ENCODE peak calls at places on chromosomes 4 and X, in four cellular contexts. One of them, this sample, is unnamed. For H4K20me1 and H3K4me1, the result is how much of the 10 kb centered on the place peaks cover.

GRCh38 chr4:110059556-110060191 is 138.7 kb downstream of the ELOVL6 start:
- DNase-seq in OCI-LY7: peak
- DNase-seq in keratinocyte: no peak
- DNase-seq in neural progenitor cell: no peak
- DNase-seq in this sample: no peak

GRCh38 chrX:68415289-68415688 is 18.0 kb downstream of the OPHN1 start:
- DNase-seq in keratinocyte: no peak
- DNase-seq in neural progenitor cell: no peak
- DNase-seq in OCI-LY7: no peak
- DNase-seq in this sample: peak

GRCh38 chr4:16205298-16206164 is 20.7 kb downstream of the TAPT1 start:
- DNase-seq in neural progenitor cell: peak
- DNase-seq in OCI-LY7: peak
- DNase-seq in keratinocyte: no peak
- DNase-seq in this sample: no peak

GRCh38 chr4:150582101-150582565 is at the start of gene MAB21L2:
- DNase-seq in keratinocyte: no peak
- DNase-seq in neural progenitor cell: peak
- DNase-seq in OCI-LY7: no peak
- DNase-seq in this sample: no peak

GRCh38 chr4:43357252-43357974 is 464.9 kb downstream of the GRXCR1 start:
- DNase-seq in keratinocyte: no peak
- DNase-seq in neural progenitor cell: no peak
- DNase-seq in OCI-LY7: no peak
- DNase-seq in this sample: no peak

GRCh38 chrX:154547245-154548027 is at the start of gene IKBKG:
- DNase-seq in keratinocyte: no peak
- DNase-seq in neural progenitor cell: peak
- DNase-seq in OCI-LY7: peak
- DNase-seq in this sample: peak

GRCh38 chr4:169128902-169129301 is 118.8 kb upstream of the CBR4 start:
- DNase-seq in OCI-LY7: no peak
- DNase-seq in neural progenitor cell: no peak
- DNase-seq in keratinocyte: no peak
- DNase-seq in this sample: no peak

GRCh38 chr4:15784959-15785634 is 7.0 kb downstream of the CD38 start:
- DNase-seq in neural progenitor cell: no peak
- DNase-seq in keratinocyte: no peak
- DNase-seq in OCI-LY7: peak
- DNase-seq in this sample: no peak

GRCh38 chrX:10015711-10016515 is 48.8 kb downstream of the CLDN34 start:
- DNase-seq in keratinocyte: no peak
- DNase-seq in neural progenitor cell: peak
- DNase-seq in OCI-LY7: peak
- DNase-seq in this sample: peak

GRCh38 chr4:24273148-24273547 is 311.2 kb downstream of the DHX15 start:
- DNase-seq in OCI-LY7: no peak
- DNase-seq in neural progenitor cell: no peak
- DNase-seq in keratinocyte: peak
- DNase-seq in this sample: no peak

GRCh38 chr4:48249378-48249777 is 20.3 kb downstream of the TEC start:
- DNase-seq in keratinocyte: no peak
- DNase-seq in OCI-LY7: no peak
- DNase-seq in neural progenitor cell: no peak
- DNase-seq in this sample: no peak

GRCh38 chr4:38663021-38663800 is 788 bp upstream of the KLF3 start:
- DNase-seq in neural progenitor cell: peak
- DNase-seq in keratinocyte: no peak
- DNase-seq in OCI-LY7: peak
- DNase-seq in this sample: no peak

GRCh38 chr4:61614256-61614655 is 414.1 kb downstream of the ADGRL3 start:
- DNase-seq in keratinocyte: no peak
- DNase-seq in OCI-LY7: no peak
- DNase-seq in neural progenitor cell: no peak
- DNase-seq in this sample: no peak

GRCh38 chrX:96615448-96615847 is 69.2 kb upstream of the DIAPH2 start:
- DNase-seq in OCI-LY7: no peak
- DNase-seq in neural progenitor cell: no peak
- DNase-seq in keratinocyte: no peak
- DNase-seq in this sample: no peak

GRCh38 chr4:168769416-168769815 is 240.6 kb downstream of the CBR4 start:
- DNase-seq in OCI-LY7: no peak
- DNase-seq in neural progenitor cell: no peak
- DNase-seq in keratinocyte: no peak
- DNase-seq in this sample: no peak

GRCh38 chrX:150352581-150352980 is 10.5 kb upstream of the MAMLD1 start:
- DNase-seq in neural progenitor cell: no peak
- DNase-seq in OCI-LY7: no peak
- DNase-seq in keratinocyte: no peak
- DNase-seq in this sample: no peak

GRCh38 chr4:61204353-61204752 is 4.2 kb downstream of the ADGRL3 start:
- DNase-seq in neural progenitor cell: peak
- DNase-seq in OCI-LY7: no peak
- DNase-seq in keratinocyte: peak
- DNase-seq in this sample: no peak

GRCh38 chrX:153828308-153828707 is 2.0 kb downstream of the PDZD4 start:
- DNase-seq in OCI-LY7: no peak
- DNase-seq in neural progenitor cell: no peak
- DNase-seq in keratinocyte: no peak
- DNase-seq in this sample: no peak

GRCh38 chr4:17807446-17807845 is 3.1 kb downstream of the DCAF16 start:
- DNase-seq in neural progenitor cell: no peak
- DNase-seq in keratinocyte: no peak
- DNase-seq in OCI-LY7: no peak
- DNase-seq in this sample: no peak

GRCh38 chrX:149881081-149881711 is at the start of gene MAGEA8:
- DNase-seq in neural progenitor cell: peak
- DNase-seq in keratinocyte: no peak
- DNase-seq in OCI-LY7: no peak
- DNase-seq in this sample: no peak

GRCh38 chrX:19514791-19515614 is at the start of gene MAP3K15:
- DNase-seq in keratinocyte: no peak
- DNase-seq in neural progenitor cell: peak
- DNase-seq in OCI-LY7: no peak
- DNase-seq in this sample: no peak

GRCh38 chr4:153490985-153491483 is 24.9 kb downstream of the TMEM131L start:
- DNase-seq in OCI-LY7: no peak
- DNase-seq in keratinocyte: no peak
- DNase-seq in neural progenitor cell: no peak
- DNase-seq in this sample: no peak
- H4K20me1 ChIP-seq in OCI-LY7: half or more
- H4K20me1 ChIP-seq in keratinocyte: under half
- H4K20me1 ChIP-seq in neural progenitor cell: under half
- H4K20me1 ChIP-seq in this sample: under half

GRCh38 chr4:26862381-26862915 is 1.8 kb downstream of the STIM2 start:
- DNase-seq in keratinocyte: no peak
- DNase-seq in OCI-LY7: no peak
- DNase-seq in neural progenitor cell: no peak
- DNase-seq in this sample: no peak

GRCh38 chr4:26866781-26867180 is 6.1 kb downstream of the STIM2 start:
- DNase-seq in OCI-LY7: no peak
- DNase-seq in neural progenitor cell: no peak
- DNase-seq in keratinocyte: no peak
- DNase-seq in this sample: no peak

GRCh38 chr4:26863512-26863911 is 2.9 kb downstream of the STIM2 start:
- DNase-seq in OCI-LY7: no peak
- DNase-seq in neural progenitor cell: no peak
- DNase-seq in keratinocyte: no peak
- DNase-seq in this sample: no peak

GRCh38 chr4:26866203-26866602 is 5.6 kb downstream of the STIM2 start:
- DNase-seq in keratinocyte: no peak
- DNase-seq in neural progenitor cell: no peak
- DNase-seq in OCI-LY7: no peak
- DNase-seq in this sample: no peak

GRCh38 chr4:26864904-26865303 is 4.3 kb downstream of the STIM2 start:
- DNase-seq in keratinocyte: no peak
- DNase-seq in neural progenitor cell: no peak
- DNase-seq in OCI-LY7: no peak
- DNase-seq in this sample: no peak
- H3K4me1 ChIP-seq in keratinocyte: under half
- H3K4me1 ChIP-seq in neural progenitor cell: under half
- H3K4me1 ChIP-seq in OCI-LY7: half or more
- H3K4me1 ChIP-seq in this sample: under half

DNA sequence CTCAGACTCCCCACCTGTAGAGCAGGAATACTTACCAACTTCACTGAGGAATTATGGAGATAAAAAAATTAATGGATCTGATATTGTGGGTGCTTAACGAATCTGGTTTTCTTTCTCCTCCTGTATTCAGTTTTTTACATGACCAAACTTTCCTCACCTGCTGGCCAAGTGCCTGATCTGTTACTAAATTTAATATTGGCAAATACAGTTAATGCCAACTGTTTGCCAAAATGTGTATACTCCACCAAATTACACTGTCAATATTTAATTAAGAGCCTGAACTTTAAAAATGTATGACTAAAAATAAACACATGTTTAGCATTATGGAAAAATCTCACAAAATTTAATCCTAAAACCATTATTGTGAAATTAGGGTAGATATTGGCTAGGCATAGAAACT is 3.3 kb downstream of the PGRMC2 start:
- DNase-seq in keratinocyte: no peak
- DNase-seq in OCI-LY7: no peak
- DNase-seq in neural progenitor cell: no peak
- DNase-seq in this sample: no peak
- H4K20me1 ChIP-seq in keratinocyte: under half
- H4K20me1 ChIP-seq in OCI-LY7: under half
- H4K20me1 ChIP-seq in neural progenitor cell: under half
- H4K20me1 ChIP-seq in this sample: under half

GRCh38 chr4:7828011-7828720 is 111.5 kb downstream of the AFAP1 start:
- DNase-seq in neural progenitor cell: no peak
- DNase-seq in OCI-LY7: no peak
- DNase-seq in keratinocyte: no peak
- DNase-seq in this sample: peak

GRCh38 chr4:7826176-7826908 is 113.3 kb downstream of the AFAP1 start:
- DNase-seq in keratinocyte: no peak
- DNase-seq in neural progenitor cell: no peak
- DNase-seq in OCI-LY7: no peak
- DNase-seq in this sample: no peak

GRCh38 chr4:7828926-7829325 is 110.7 kb downstream of the AFAP1 start:
- DNase-seq in OCI-LY7: no peak
- DNase-seq in keratinocyte: no peak
- DNase-seq in neural progenitor cell: no peak
- DNase-seq in this sample: no peak

GRCh38 chr4:7827566-7827965 is 112.1 kb downstream of the AFAP1 start:
- DNase-seq in neural progenitor cell: no peak
- DNase-seq in OCI-LY7: no peak
- DNase-seq in keratinocyte: no peak
- DNase-seq in this sample: no peak

DNA sequence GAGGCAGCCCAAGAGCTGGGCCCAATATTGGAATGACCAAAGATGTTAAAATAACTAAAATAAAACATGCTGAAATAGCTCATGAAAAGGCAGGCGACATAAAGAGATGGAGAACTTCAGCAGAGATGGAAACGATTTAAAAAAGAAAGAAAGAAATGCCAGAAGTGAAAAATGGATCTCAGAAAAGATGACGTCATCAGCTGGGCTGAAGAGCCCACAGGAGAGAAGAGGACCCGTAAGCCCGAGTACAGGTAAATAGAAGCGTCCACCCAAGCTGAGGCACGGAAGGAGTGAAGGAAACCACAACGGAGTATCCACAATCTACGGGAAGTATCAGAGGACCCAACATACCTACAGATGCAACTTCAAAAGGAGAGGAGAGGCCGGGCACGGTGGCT is 112.8 kb downstream of the AFAP1 start:
- DNase-seq in keratinocyte: no peak
- DNase-seq in OCI-LY7: no peak
- DNase-seq in neural progenitor cell: no peak
- DNase-seq in this sample: no peak
- H3K4me1 ChIP-seq in keratinocyte: under half
- H3K4me1 ChIP-seq in OCI-LY7: under half
- H3K4me1 ChIP-seq in neural progenitor cell: under half
- H3K4me1 ChIP-seq in this sample: under half

DNA sequence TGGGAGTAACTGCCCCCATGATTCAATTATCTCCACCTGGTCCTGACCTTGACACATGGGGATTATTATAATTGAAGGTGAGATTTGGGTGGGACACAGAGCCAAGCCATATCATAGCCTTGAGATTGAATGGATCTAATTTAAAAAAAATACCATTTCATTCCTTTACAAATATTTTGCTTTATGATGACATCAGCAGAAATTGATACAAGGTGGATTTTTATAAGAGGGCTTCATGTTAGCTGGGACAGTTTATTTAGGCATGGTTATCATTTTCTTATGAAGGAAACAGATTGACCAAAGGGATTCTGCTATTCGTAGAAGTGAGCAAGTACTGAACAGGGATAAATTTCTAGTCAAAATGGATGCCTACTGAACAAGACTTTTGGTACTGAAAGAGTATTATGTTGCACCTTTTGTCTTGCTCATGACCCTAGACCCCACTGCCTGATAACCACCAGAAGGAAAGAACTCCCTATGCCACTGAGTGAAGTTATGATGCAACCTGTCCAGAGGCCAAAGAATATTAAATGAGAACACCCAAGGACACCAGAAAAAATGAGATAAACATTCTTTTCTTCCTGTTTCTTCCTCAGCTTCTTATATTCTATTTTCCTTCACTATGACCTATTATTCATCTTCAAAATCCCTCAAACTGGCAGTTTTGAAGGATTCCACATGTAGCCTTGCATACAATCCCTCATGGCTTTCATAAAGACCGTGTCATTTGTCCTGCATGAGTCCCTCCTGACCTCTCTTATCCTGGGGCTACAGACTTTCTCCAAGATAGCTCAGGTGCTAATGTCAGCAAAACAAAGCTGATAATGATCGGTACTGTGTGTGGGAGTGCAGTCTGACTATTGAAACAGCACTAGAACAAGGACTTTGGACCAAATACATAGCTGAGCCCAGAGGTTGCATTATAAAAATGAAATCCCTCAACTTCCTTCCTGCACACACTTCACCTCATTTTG is 118.3 kb downstream of the AFF2 start:
- DNase-seq in keratinocyte: no peak
- DNase-seq in OCI-LY7: no peak
- DNase-seq in neural progenitor cell: no peak
- DNase-seq in this sample: no peak
- H4K20me1 ChIP-seq in keratinocyte: under half
- H4K20me1 ChIP-seq in OCI-LY7: under half
- H4K20me1 ChIP-seq in neural progenitor cell: under half
- H4K20me1 ChIP-seq in this sample: under half

GRCh38 chr4:36328130-36328529 is 46.7 kb downstream of the DTHD1 start:
- DNase-seq in keratinocyte: no peak
- DNase-seq in neural progenitor cell: no peak
- DNase-seq in OCI-LY7: no peak
- DNase-seq in this sample: no peak
- H3K4me1 ChIP-seq in keratinocyte: under half
- H3K4me1 ChIP-seq in neural progenitor cell: under half
- H3K4me1 ChIP-seq in OCI-LY7: under half
- H3K4me1 ChIP-seq in this sample: under half

This sample was measured in PC-9.